ENCODE peak calls at places on chromosome 3, in ten cellular contexts. One of them, this sample, is unnamed.
A peak's percentile ranks its signal among the peaks of the same experiment; 100 is the strongest.

GRCh38 chr3:194204793-194205065 is 68.8 kb downstream of the HES1 start:
- DNase-seq in left colon: no peak
- DNase-seq in progenitor cell of endocrine pancreas: no peak
- DNase-seq in NCI-H2227 treated with DMSO at 0.1 percent for 48 hours: no peak
- DNase-seq in activated CD4-positive, alpha-beta T cell treated with anti-CD3 and anti-CD28 coated beads, Interleukin-2, amount 10 ng/mL, durations not matched to agents 24 days and 14 days: no peak
- DNase-seq in activated T-cell treated with anti-CD3 and anti-CD28 coated beads, Interleukin-2, amount 50 U/mL, for 48 hours: no peak
- DNase-seq in H1: no peak
- DNase-seq in dermis microvascular lymphatic vessel endothelial cell: no peak
- DNase-seq in posterior vena cava: no peak
- DNase-seq in fibroblast of lung: no peak
- DNase-seq in this sample: no peak

GRCh38 chr3:190205739-190206138 is 85.0 kb upstream of the P3H2 start:
- DNase-seq in left colon: no peak
- DNase-seq in progenitor cell of endocrine pancreas: no peak
- DNase-seq in NCI-H2227 treated with DMSO at 0.1 percent for 48 hours: no peak
- DNase-seq in activated CD4-positive, alpha-beta T cell treated with anti-CD3 and anti-CD28 coated beads, Interleukin-2, amount 10 ng/mL, durations not matched to agents 24 days and 14 days: no peak
- DNase-seq in activated T-cell treated with anti-CD3 and anti-CD28 coated beads, Interleukin-2, amount 50 U/mL, for 48 hours: no peak
- DNase-seq in H1: no peak
- DNase-seq in dermis microvascular lymphatic vessel endothelial cell: no peak
- DNase-seq in posterior vena cava: no peak
- DNase-seq in fibroblast of lung: peak; percentile 52
- DNase-seq in this sample: no peak

GRCh38 chr3:97882975-97883598 is 61.3 kb downstream of the CRYBG3 start:
- DNase-seq in left colon: peak; percentile 5
- DNase-seq in progenitor cell of endocrine pancreas: no peak
- DNase-seq in NCI-H2227 treated with DMSO at 0.1 percent for 48 hours: no peak
- DNase-seq in activated CD4-positive, alpha-beta T cell treated with anti-CD3 and anti-CD28 coated beads, Interleukin-2, amount 10 ng/mL, durations not matched to agents 24 days and 14 days: no peak
- DNase-seq in activated T-cell treated with anti-CD3 and anti-CD28 coated beads, Interleukin-2, amount 50 U/mL, for 48 hours: peak; percentile 17
- DNase-seq in H1: no peak
- DNase-seq in dermis microvascular lymphatic vessel endothelial cell: peak; percentile 28
- DNase-seq in posterior vena cava: no peak
- DNase-seq in fibroblast of lung: peak; percentile 78
- DNase-seq in this sample: no peak

GRCh38 chr3:23999012-23999641 is 54.0 kb downstream of the NR1D2 start:
- DNase-seq in left colon: peak; percentile 74
- DNase-seq in progenitor cell of endocrine pancreas: peak; percentile 68
- DNase-seq in NCI-H2227 treated with DMSO at 0.1 percent for 48 hours: peak; percentile 32
- DNase-seq in activated CD4-positive, alpha-beta T cell treated with anti-CD3 and anti-CD28 coated beads, Interleukin-2, amount 10 ng/mL, durations not matched to agents 24 days and 14 days: peak; percentile 88
- DNase-seq in activated T-cell treated with anti-CD3 and anti-CD28 coated beads, Interleukin-2, amount 50 U/mL, for 48 hours: peak; percentile 85
- DNase-seq in H1: peak; percentile 92
- DNase-seq in dermis microvascular lymphatic vessel endothelial cell: peak; percentile 26
- DNase-seq in posterior vena cava: peak; percentile 92
- DNase-seq in fibroblast of lung: peak; percentile 66
- DNase-seq in this sample: peak; percentile 43

GRCh38 chr3:89490129-89490528 is 382.7 kb downstream of the EPHA3 start:
- DNase-seq in left colon: no peak
- DNase-seq in progenitor cell of endocrine pancreas: no peak
- DNase-seq in NCI-H2227 treated with DMSO at 0.1 percent for 48 hours: no peak
- DNase-seq in activated CD4-positive, alpha-beta T cell treated with anti-CD3 and anti-CD28 coated beads, Interleukin-2, amount 10 ng/mL, durations not matched to agents 24 days and 14 days: no peak
- DNase-seq in activated T-cell treated with anti-CD3 and anti-CD28 coated beads, Interleukin-2, amount 50 U/mL, for 48 hours: no peak
- DNase-seq in H1: no peak
- DNase-seq in dermis microvascular lymphatic vessel endothelial cell: no peak
- DNase-seq in posterior vena cava: no peak
- DNase-seq in fibroblast of lung: no peak
- DNase-seq in this sample: no peak

GRCh38 chr3:62911531-62911930 is 36.3 kb upstream of the CADPS start:
- DNase-seq in left colon: no peak
- DNase-seq in progenitor cell of endocrine pancreas: no peak
- DNase-seq in NCI-H2227 treated with DMSO at 0.1 percent for 48 hours: no peak
- DNase-seq in activated CD4-positive, alpha-beta T cell treated with anti-CD3 and anti-CD28 coated beads, Interleukin-2, amount 10 ng/mL, durations not matched to agents 24 days and 14 days: no peak
- DNase-seq in activated T-cell treated with anti-CD3 and anti-CD28 coated beads, Interleukin-2, amount 50 U/mL, for 48 hours: no peak
- DNase-seq in H1: no peak
- DNase-seq in dermis microvascular lymphatic vessel endothelial cell: no peak
- DNase-seq in posterior vena cava: no peak
- DNase-seq in fibroblast of lung: no peak
- DNase-seq in this sample: no peak

GRCh38 chr3:16471897-16472296 is 41.6 kb downstream of the RFTN1 start:
- DNase-seq in left colon: no peak
- DNase-seq in progenitor cell of endocrine pancreas: no peak
- DNase-seq in NCI-H2227 treated with DMSO at 0.1 percent for 48 hours: no peak
- DNase-seq in activated CD4-positive, alpha-beta T cell treated with anti-CD3 and anti-CD28 coated beads, Interleukin-2, amount 10 ng/mL, durations not matched to agents 24 days and 14 days: no peak
- DNase-seq in activated T-cell treated with anti-CD3 and anti-CD28 coated beads, Interleukin-2, amount 50 U/mL, for 48 hours: no peak
- DNase-seq in H1: no peak
- DNase-seq in dermis microvascular lymphatic vessel endothelial cell: no peak
- DNase-seq in posterior vena cava: no peak
- DNase-seq in fibroblast of lung: no peak
- DNase-seq in this sample: no peak

GRCh38 chr3:158837232-158837631 is 35.4 kb downstream of the MFSD1 start:
- DNase-seq in left colon: no peak
- DNase-seq in progenitor cell of endocrine pancreas: no peak
- DNase-seq in NCI-H2227 treated with DMSO at 0.1 percent for 48 hours: no peak
- DNase-seq in activated CD4-positive, alpha-beta T cell treated with anti-CD3 and anti-CD28 coated beads, Interleukin-2, amount 10 ng/mL, durations not matched to agents 24 days and 14 days: peak; percentile 52
- DNase-seq in activated T-cell treated with anti-CD3 and anti-CD28 coated beads, Interleukin-2, amount 50 U/mL, for 48 hours: no peak
- DNase-seq in H1: no peak
- DNase-seq in dermis microvascular lymphatic vessel endothelial cell: no peak
- DNase-seq in posterior vena cava: no peak
- DNase-seq in fibroblast of lung: no peak
- DNase-seq in this sample: no peak

GRCh38 chr3:157088133-157088488 is 71.8 kb downstream of the CCNL1 start:
- DNase-seq in left colon: no peak
- DNase-seq in progenitor cell of endocrine pancreas: no peak
- DNase-seq in NCI-H2227 treated with DMSO at 0.1 percent for 48 hours: no peak
- DNase-seq in activated CD4-positive, alpha-beta T cell treated with anti-CD3 and anti-CD28 coated beads, Interleukin-2, amount 10 ng/mL, durations not matched to agents 24 days and 14 days: peak; percentile 66
- DNase-seq in activated T-cell treated with anti-CD3 and anti-CD28 coated beads, Interleukin-2, amount 50 U/mL, for 48 hours: no peak
- DNase-seq in H1: no peak
- DNase-seq in dermis microvascular lymphatic vessel endothelial cell: no peak
- DNase-seq in posterior vena cava: no peak
- DNase-seq in fibroblast of lung: no peak
- DNase-seq in this sample: no peak

GRCh38 chr3:21697707-21698106 is 53.3 kb downstream of the ZNF385D start:
- DNase-seq in left colon: no peak
- DNase-seq in progenitor cell of endocrine pancreas: no peak
- DNase-seq in NCI-H2227 treated with DMSO at 0.1 percent for 48 hours: no peak
- DNase-seq in activated CD4-positive, alpha-beta T cell treated with anti-CD3 and anti-CD28 coated beads, Interleukin-2, amount 10 ng/mL, durations not matched to agents 24 days and 14 days: no peak
- DNase-seq in activated T-cell treated with anti-CD3 and anti-CD28 coated beads, Interleukin-2, amount 50 U/mL, for 48 hours: no peak
- DNase-seq in H1: no peak
- DNase-seq in dermis microvascular lymphatic vessel endothelial cell: no peak
- DNase-seq in posterior vena cava: no peak
- DNase-seq in fibroblast of lung: no peak
- DNase-seq in this sample: no peak

GRCh38 chr3:188214442-188214841 is 60.5 kb downstream of the LPP start:
- DNase-seq in left colon: no peak
- DNase-seq in progenitor cell of endocrine pancreas: no peak
- DNase-seq in NCI-H2227 treated with DMSO at 0.1 percent for 48 hours: no peak
- DNase-seq in activated CD4-positive, alpha-beta T cell treated with anti-CD3 and anti-CD28 coated beads, Interleukin-2, amount 10 ng/mL, durations not matched to agents 24 days and 14 days: no peak
- DNase-seq in activated T-cell treated with anti-CD3 and anti-CD28 coated beads, Interleukin-2, amount 50 U/mL, for 48 hours: no peak
- DNase-seq in H1: no peak
- DNase-seq in dermis microvascular lymphatic vessel endothelial cell: no peak
- DNase-seq in posterior vena cava: no peak
- DNase-seq in fibroblast of lung: no peak
- DNase-seq in this sample: no peak

GRCh38 chr3:183188895-183189462 is 26.4 kb upstream of the LAMP3 start:
- DNase-seq in left colon: peak; percentile 60
- DNase-seq in progenitor cell of endocrine pancreas: no peak
- DNase-seq in NCI-H2227 treated with DMSO at 0.1 percent for 48 hours: no peak
- DNase-seq in activated CD4-positive, alpha-beta T cell treated with anti-CD3 and anti-CD28 coated beads, Interleukin-2, amount 10 ng/mL, durations not matched to agents 24 days and 14 days: peak; percentile 69
- DNase-seq in activated T-cell treated with anti-CD3 and anti-CD28 coated beads, Interleukin-2, amount 50 U/mL, for 48 hours: peak; percentile 62
- DNase-seq in H1: peak; percentile 73
- DNase-seq in dermis microvascular lymphatic vessel endothelial cell: no peak
- DNase-seq in posterior vena cava: no peak
- DNase-seq in fibroblast of lung: no peak
- DNase-seq in this sample: peak; percentile 68

GRCh38 chr3:35936571-35936970 is 297.2 kb downstream of the ARPP21 start:
- DNase-seq in left colon: no peak
- DNase-seq in progenitor cell of endocrine pancreas: no peak
- DNase-seq in NCI-H2227 treated with DMSO at 0.1 percent for 48 hours: no peak
- DNase-seq in activated CD4-positive, alpha-beta T cell treated with anti-CD3 and anti-CD28 coated beads, Interleukin-2, amount 10 ng/mL, durations not matched to agents 24 days and 14 days: no peak
- DNase-seq in activated T-cell treated with anti-CD3 and anti-CD28 coated beads, Interleukin-2, amount 50 U/mL, for 48 hours: no peak
- DNase-seq in H1: no peak
- DNase-seq in dermis microvascular lymphatic vessel endothelial cell: no peak
- DNase-seq in posterior vena cava: no peak
- DNase-seq in fibroblast of lung: peak; percentile 39
- DNase-seq in this sample: no peak